ENCODE peak calls at places on chromosome 17, in four cellular contexts. W is right lobe of liver, J is body of pancreas, U is transverse colon. N is an unnamed sample. For H3K27me3, the result is how much of the 10 kb centered on the place peaks cover.

GRCh38 chr17:13601317-13601775 is 383 bp downstream of the HS3ST3A1 start:
- DNase-seq in W (no peak), J (no peak), U (no peak), N (no peak)

GRCh38 chr17:48915459-48916282 is 7.5 kb downstream of the UBE2Z start:
- DNase-seq in W (peak), J (no peak), U (peak), N (peak)

GRCh38 chr17:31702040-31702439 is 157.0 kb downstream of the COPRS start:
- DNase-seq in W (no peak), J (no peak), U (no peak), N (no peak)

GRCh38 chr17:79608729-79609039 is 2.2 kb downstream of the RBFOX3 start:
- DNase-seq in W (no peak), J (no peak), U (no peak), N (no peak)

GRCh38 chr17:2916362-2916928 is 120.2 kb downstream of the RAP1GAP2 start:
- DNase-seq in W (no peak), J (no peak), U (no peak), N (no peak)

GRCh38 chr17:80339731-80340456 is 75.1 kb upstream of the ENDOV start:
- DNase-seq in W (no peak), J (no peak), U (no peak), N (no peak)

GRCh38 chr17:77864234-77865108 is 94.0 kb upstream of the TNRC6C start:
- DNase-seq in W (peak), J (no peak), U (no peak), N (no peak)

GRCh38 chr17:49387374-49388289 is 25.6 kb upstream of the ZNF652 start:
- DNase-seq in W (no peak), J (no peak), U (no peak), N (no peak)

GRCh38 chr17:61405047-61405685 is 5.5 kb downstream of the TBX2 start:
- DNase-seq in W (no peak), J (no peak), U (no peak), N (peak)

GRCh38 chr17:35088647-35088910 is 25.1 kb upstream of the RFFL start:
- DNase-seq in W (no peak), J (no peak), U (peak), N (no peak)

GRCh38 chr17:33892677-33893076 is 362.4 kb upstream of the CCL2 start:
- DNase-seq in W (no peak), J (no peak), U (no peak), N (no peak)

GRCh38 chr17:27294689-27295630 is 1.0 kb downstream of the WSB1 start:
- DNase-seq in W (no peak), J (peak), U (peak), N (peak)

GRCh38 chr17:59377410-59377809 is 46.0 kb downstream of the YPEL2 start:
- DNase-seq in W (no peak), J (no peak), U (no peak), N (no peak)

GRCh38 chr17:6177941-6178694 is 107.9 kb downstream of the WSCD1 start:
- DNase-seq in W (no peak), J (no peak), U (no peak), N (peak)

GRCh38 chr17:9924735-9925191 is 19.7 kb upstream of the RCVRN start:
- DNase-seq in W (no peak), J (no peak), U (no peak), N (peak)

GRCh38 chr17:28763804-28764266 is 20.0 kb downstream of the TRAF4 start:
- DNase-seq in W (peak), J (peak), U (peak), N (peak)

GRCh38 chr17:13337864-13338371 is 263.8 kb downstream of the HS3ST3A1 start:
- DNase-seq in W (no peak), J (peak), U (no peak), N (peak)

GRCh38 chr17:35944151-35944550 is 638 bp upstream of the LYZL6 start:
- DNase-seq in W (no peak), J (no peak), U (no peak), N (no peak)

GRCh38 chr17:83196973-83197880 is 117.8 kb downstream of the METRNL start:
- DNase-seq in W (peak), J (peak), U (no peak), N (no peak)

GRCh38 chr17:57305918-57306317 is 49.6 kb downstream of the MSI2 start:
- DNase-seq in W (no peak), J (no peak), U (no peak), N (no peak)

GRCh38 chr17:72715906-72716572 is 376.4 kb downstream of the SLC39A11 start:
- DNase-seq in W (no peak), J (peak), U (no peak), N (no peak)

GRCh38 chr17:9968881-9969280 is 63.8 kb upstream of the RCVRN start:
- DNase-seq in W (no peak), J (no peak), U (no peak), N (no peak)

GRCh38 chr17:80822700-80823410 is 168.8 kb upstream of the CHMP6 start:
- DNase-seq in W (no peak), J (no peak), U (no peak), N (no peak)

GRCh38 chr17:17752822-17753448 is 71.7 kb downstream of the RAI1 start:
- DNase-seq in W (no peak), J (no peak), U (no peak), N (no peak)

GRCh38 chr17:29726721-29727252 is 104.1 kb upstream of the CORO6 start:
- DNase-seq in W (no peak), J (no peak), U (no peak), N (no peak)

GRCh38 chr17:204427-205175 is 23.2 kb upstream of the DOC2B start:
- DNase-seq in W (no peak), J (peak), U (no peak), N (no peak)

GRCh38 chr17:6161456-6161855 is 91.3 kb downstream of the WSCD1 start:
- DNase-seq in W (no peak), J (no peak), U (no peak), N (no peak)

GRCh38 chr17:80871341-80871740 is 120.3 kb upstream of the CHMP6 start:
- DNase-seq in W (no peak), J (no peak), U (no peak), N (no peak)

GRCh38 chr17:62696256-62696655 is 68.8 kb downstream of the MRC2 start:
- DNase-seq in W (no peak), J (no peak), U (no peak), N (no peak)

GRCh38 chr17:82377924-82378740 is 6.6 kb downstream of the UTS2R start:
- DNase-seq in W (no peak), J (no peak), U (no peak), N (no peak)

GRCh38 chr17:65664296-65664695 is 102.8 kb upstream of the AXIN2 start:
- DNase-seq in W (no peak), J (no peak), U (no peak), N (no peak)

GRCh38 chr17:47621293-47622178 is 28.2 kb upstream of the KPNB1 start:
- DNase-seq in W (no peak), J (no peak), U (no peak), N (peak)

GRCh38 chr17:71681427-71682173 is 439.2 kb upstream of the SOX9 start:
- DNase-seq in W (no peak), J (no peak), U (peak), N (no peak)

GRCh38 chr17:7204335-7204734 is 15.3 kb downstream of the DLG4 start:
- DNase-seq in W (no peak), J (no peak), U (no peak), N (no peak)

GRCh38 chr17:17151962-17152361 is 54.2 kb downstream of the PLD6 start:
- DNase-seq in W (peak), J (peak), U (peak), N (peak)

GRCh38 chr17:2830678-2831077 is 34.4 kb downstream of the RAP1GAP2 start:
- DNase-seq in W (no peak), J (no peak), U (no peak), N (no peak)

DNA sequence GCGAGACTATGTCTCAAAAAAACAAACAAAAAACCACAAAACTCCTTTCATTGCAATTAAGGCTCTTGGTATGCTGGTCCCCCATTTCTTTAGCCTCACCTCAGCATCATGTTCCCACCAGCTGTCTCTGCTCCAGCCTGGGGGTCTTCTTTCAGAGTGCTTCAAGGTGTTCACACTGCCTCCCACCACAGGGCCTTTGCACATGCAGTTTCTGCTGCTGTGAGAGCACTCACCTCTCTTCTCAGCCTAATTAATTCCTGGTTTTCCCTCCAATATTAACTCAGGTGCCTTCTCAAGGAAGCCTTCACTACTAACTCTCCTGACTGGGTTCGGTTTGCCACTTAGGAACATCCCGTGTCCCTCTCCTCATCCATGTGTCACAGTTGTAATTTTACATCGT is 15.9 kb upstream of the PIK3R6 start:
- DNase-seq in W (no peak), J (no peak), U (no peak), N (no peak)
- TF ChIP-seq POLR2A in W (no peak), J (no peak), U (no peak), N (no peak)

GRCh38 chr17:42130310-42130936 is 7.8 kb downstream of the HSPB9 start:
- DNase-seq in W (no peak), J (no peak), U (no peak), N (no peak)
- TF ChIP-seq CTCF in W (no peak), J (peak), U (no peak), N (no peak)

GRCh38 chr17:39775075-39775474 is 37.3 kb downstream of the GRB7 start:
- DNase-seq in W (no peak), J (no peak), U (no peak), N (no peak)

GRCh38 chr17:39774043-39774442 is 36.3 kb downstream of the GRB7 start:
- DNase-seq in W (no peak), J (no peak), U (no peak), N (no peak)

GRCh38 chr17:39776267-39776666 is 38.5 kb downstream of the GRB7 start:
- DNase-seq in W (no peak), J (no peak), U (no peak), N (no peak)

GRCh38 chr17:39781028-39781800 is 43.5 kb downstream of the GRB7 start:
- DNase-seq in W (no peak), J (no peak), U (no peak), N (no peak)

DNA sequence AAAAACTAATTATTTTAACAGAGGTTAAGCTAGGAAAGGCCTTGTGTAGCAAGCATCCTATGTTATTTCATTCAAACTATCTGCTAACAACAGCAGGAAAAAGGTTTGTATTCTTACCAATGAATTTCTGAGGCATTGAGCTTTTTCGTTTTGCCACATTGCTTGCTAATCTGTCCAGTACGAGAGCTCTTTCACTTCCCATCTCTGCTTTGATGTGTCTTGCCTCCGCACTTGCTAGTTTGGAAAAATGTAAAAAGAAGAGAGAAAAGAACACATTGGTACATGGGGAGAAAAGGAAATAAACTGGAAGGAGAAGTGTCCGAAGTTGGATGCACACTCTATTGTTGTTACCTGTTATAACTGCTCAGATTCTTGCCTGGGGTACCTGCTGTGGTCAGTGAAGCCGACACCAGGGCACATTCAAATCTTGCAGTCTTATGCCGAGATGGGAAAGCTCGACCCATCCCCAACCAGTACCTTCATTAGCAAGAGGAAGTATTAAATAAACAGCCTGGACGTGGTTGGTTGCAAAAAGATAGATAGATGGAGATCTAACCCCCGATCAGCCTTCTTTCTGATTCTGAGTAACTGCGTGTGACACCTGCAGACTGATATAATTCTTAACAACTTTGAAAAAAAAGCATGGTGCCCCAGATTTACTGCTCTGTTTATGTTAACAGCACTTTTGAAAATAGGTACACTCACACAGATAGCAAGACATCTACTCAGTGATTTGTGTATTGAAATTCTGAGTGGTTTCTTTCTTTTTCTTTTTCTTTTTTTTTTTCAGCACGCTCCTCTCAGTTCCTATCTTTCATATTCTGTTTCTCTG is 40.0 kb downstream of the GRB7 start:
- DNase-seq in W (no peak), J (no peak), U (no peak), N (no peak)
- H3K27me3 ChIP-seq in W (under half), J (under half), U (under half), N (under half)

DNA sequence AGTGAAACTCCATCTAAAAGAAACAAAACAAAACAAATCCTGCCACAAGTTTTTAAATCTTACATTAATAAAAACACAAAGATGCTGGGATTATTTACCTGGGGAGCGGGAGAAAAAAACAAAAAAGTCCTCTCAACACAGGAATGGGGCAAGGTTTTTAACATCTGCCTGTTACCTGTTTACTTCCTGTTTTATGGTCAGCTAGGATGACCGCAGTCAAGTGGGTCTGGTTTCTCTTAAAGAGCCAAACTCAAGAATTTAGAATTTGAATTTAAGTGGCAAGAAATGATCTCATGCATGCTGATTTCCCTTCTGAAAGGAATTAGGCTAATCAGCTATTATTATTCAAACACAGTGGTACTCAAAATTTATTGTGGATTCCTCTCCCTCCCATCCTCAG is 39.7 kb upstream of the TBC1D3K start:
- DNase-seq in W (no peak), J (no peak), U (no peak), N (no peak)
- TF ChIP-seq POLR2A in W (no peak), J (no peak), U (no peak), N (no peak)

GRCh38 chr17:75652934-75653549 is 13.9 kb downstream of the RECQL5 start:
- DNase-seq in W (no peak), J (no peak), U (no peak), N (no peak)

GRCh38 chr17:75650874-75651273 is 16.1 kb downstream of the RECQL5 start:
- DNase-seq in W (no peak), J (no peak), U (no peak), N (no peak)

GRCh38 chr17:75652341-75652740 is 14.6 kb downstream of the RECQL5 start:
- DNase-seq in W (no peak), J (no peak), U (no peak), N (no peak)

GRCh38 chr17:75658237-75658636 is 8.7 kb downstream of the RECQL5 start:
- DNase-seq in W (no peak), J (no peak), U (no peak), N (no peak)

DNA sequence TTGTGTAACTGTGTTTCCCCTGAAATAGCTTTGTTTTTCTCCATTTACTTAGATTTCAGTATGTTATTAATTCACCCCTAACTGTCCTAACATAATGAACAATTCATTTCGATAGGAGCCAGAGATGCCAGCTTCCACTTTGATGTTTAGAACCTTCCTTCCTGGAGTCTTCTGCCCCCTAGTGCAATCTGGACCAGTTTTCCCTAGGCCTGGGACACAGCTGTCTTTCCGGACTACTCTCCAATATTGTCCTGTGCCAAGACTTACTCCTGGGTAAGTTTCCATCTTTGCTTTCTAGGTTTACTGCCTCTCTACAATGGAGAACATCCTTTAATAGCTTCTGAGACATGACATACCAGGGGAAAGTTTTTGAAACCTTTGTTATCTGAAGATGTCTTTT is 12.8 kb downstream of the RECQL5 start:
- DNase-seq in W (no peak), J (no peak), U (no peak), N (no peak)
- TF ChIP-seq CTCF in W (peak), J (peak), U (no peak), N (no peak)

DNA sequence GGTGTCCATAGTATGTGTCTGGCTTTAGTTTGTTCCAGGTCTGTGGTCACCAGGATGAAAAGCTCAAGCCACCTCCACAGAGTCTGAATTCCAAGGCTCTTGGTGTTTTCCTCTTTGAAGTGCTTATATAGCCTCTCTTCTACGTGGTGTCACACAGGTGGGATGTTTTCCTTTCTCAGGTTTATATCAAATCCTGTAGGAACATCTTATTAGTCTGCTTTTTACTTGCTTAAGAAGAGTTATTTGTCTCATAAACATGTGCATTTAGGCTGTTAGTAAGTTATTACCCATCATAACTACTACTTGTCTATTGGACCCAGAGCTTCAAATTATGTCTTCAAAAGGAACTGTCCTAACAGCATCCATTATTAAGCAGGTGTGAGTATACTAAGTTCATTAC is at the start of gene KRT39:
- DNase-seq in W (no peak), J (no peak), U (no peak), N (no peak)
- H3K27me3 ChIP-seq in W (under half), J (under half), U (under half), N (under half)

GRCh38 chr17:44389281-44389680 is at the start of gene ITGA2B:
- DNase-seq in W (no peak), J (no peak), U (no peak), N (no peak)

GRCh38 chr17:44389723-44390202 is 314 bp upstream of the ITGA2B start:
- DNase-seq in W (no peak), J (no peak), U (no peak), N (no peak)

GRCh38 chr17:44386182-44386525 is 3.3 kb downstream of the ITGA2B start:
- DNase-seq in W (no peak), J (no peak), U (no peak), N (no peak)

GRCh38 chr17:44387773-44388172 is 1.7 kb downstream of the ITGA2B start:
- DNase-seq in W (no peak), J (no peak), U (no peak), N (no peak)

DNA sequence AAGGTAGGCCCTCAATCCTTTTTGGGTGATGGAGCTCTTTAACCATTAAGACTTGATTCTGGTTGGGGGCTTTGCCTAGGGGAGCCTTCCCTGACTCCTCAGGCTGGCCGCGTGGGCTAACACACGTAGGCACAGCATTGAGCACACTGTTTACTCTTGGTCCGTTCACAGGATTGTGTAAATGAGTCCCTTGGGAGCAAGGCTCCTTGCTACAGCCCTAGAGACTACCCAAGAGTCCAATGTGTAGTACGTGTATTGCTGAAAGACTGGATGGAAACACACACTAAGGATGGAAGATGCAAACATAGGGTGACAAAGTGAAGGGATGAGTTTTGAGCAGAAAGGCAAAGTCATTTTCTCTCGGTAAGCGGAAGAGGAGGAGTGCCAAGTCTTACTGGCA is 801 bp upstream of the ITGA2B start:
- DNase-seq in W (no peak), J (no peak), U (no peak), N (no peak)
- TF ChIP-seq POLR2A in W (no peak), J (no peak), U (no peak), N (no peak)

N was measured in adrenal gland.